ENCODE peak calls at places on chromosome 5, in nine cellular contexts. M, V, N, S, E, U, C, G and O are unnamed samples.

GRCh38 chr5:17412760-17413671 is 85.0 kb upstream of the TAF11L2 start:
- DNase-seq in M (no peak), V (no peak), N (no peak), S (no peak), E (no peak), U (no peak), C (no peak), G (no peak), O (no peak)

GRCh38 chr5:107248065-107248695 is 422.6 kb downstream of the EFNA5 start:
- DNase-seq in M (peak; percentile 79), V (no peak), N (no peak), S (no peak), E (no peak), U (peak; percentile 64), C (peak; percentile 76), G (peak; percentile 15), O (peak; percentile 22)

GRCh38 chr5:95861858-95862561 is 39.5 kb upstream of the GLRX start:
- DNase-seq in M (peak; percentile 66), V (no peak), N (no peak), S (no peak), E (no peak), U (peak; percentile 67), C (peak; percentile 36), G (peak; percentile 72), O (no peak)

GRCh38 chr5:40599676-40600075 is 80.0 kb upstream of the PTGER4 start:
- DNase-seq in M (no peak), V (no peak), N (no peak), S (no peak), E (no peak), U (no peak), C (no peak), G (no peak), O (no peak)

GRCh38 chr5:172926796-172927195 is 32.4 kb upstream of the RPL26L1 start:
- DNase-seq in M (no peak), V (no peak), N (no peak), S (no peak), E (no peak), U (no peak), C (no peak), G (no peak), O (no peak)

GRCh38 chr5:5200133-5200532 is 60.0 kb downstream of the ADAMTS16 start:
- DNase-seq in M (no peak), V (no peak), N (no peak), S (no peak), E (no peak), U (no peak), C (no peak), G (no peak), O (no peak)

GRCh38 chr5:16486679-16487078 is 21.1 kb upstream of the ZNF622 start:
- DNase-seq in M (no peak), V (no peak), N (no peak), S (no peak), E (no peak), U (no peak), C (no peak), G (no peak), O (no peak)

GRCh38 chr5:172093965-172094364 is 87.5 kb upstream of the FBXW11 start:
- DNase-seq in M (peak; percentile 78), V (no peak), N (peak; percentile 57), S (no peak), E (no peak), U (no peak), C (no peak), G (no peak), O (no peak)

GRCh38 chr5:135392256-135392655 is 6.8 kb downstream of the MACROH2A1 start:
- DNase-seq in M (peak; percentile 49), V (no peak), N (no peak), S (no peak), E (no peak), U (peak; percentile 78), C (peak; percentile 30), G (peak; percentile 94), O (no peak)

GRCh38 chr5:142888469-142889085 is 118.4 kb downstream of the ARHGAP26 start:
- DNase-seq in M (peak; percentile 79), V (no peak), N (no peak), S (no peak), E (no peak), U (peak; percentile 35), C (peak; percentile 23), G (peak; percentile 65), O (no peak)

GRCh38 chr5:169933127-169933526 is 47.2 kb downstream of the INSYN2B start:
- DNase-seq in M (no peak), V (no peak), N (no peak), S (no peak), E (no peak), U (no peak), C (no peak), G (no peak), O (no peak)

GRCh38 chr5:69432412-69433206 is 17.7 kb downstream of the MARVELD2 start:
- DNase-seq in M (no peak), V (no peak), N (no peak), S (no peak), E (no peak), U (no peak), C (peak; percentile 87), G (no peak), O (peak; percentile 39)

GRCh38 chr5:43191740-43192557 is at the start of gene NIM1K:
- DNase-seq in M (peak; percentile 37), V (no peak), N (peak; percentile 82), S (peak; percentile 57), E (no peak), U (no peak), C (peak; percentile 79), G (peak; percentile 36), O (no peak)

GRCh38 chr5:139862313-139862712 is 66.7 kb downstream of the PSD2 start:
- DNase-seq in M (peak; percentile 27), V (no peak), N (no peak), S (no peak), E (no peak), U (peak; percentile 46), C (peak; percentile 79), G (peak; percentile 40), O (peak; percentile 24)

GRCh38 chr5:86917117-86917579 is 299.4 kb downstream of the COX7C start:
- DNase-seq in M (peak; percentile 61), V (peak; percentile 2), N (no peak), S (no peak), E (no peak), U (peak; percentile 20), C (peak; percentile 9), G (peak; percentile 37), O (no peak)

GRCh38 chr5:89028579-89029272 is 145.7 kb upstream of the MEF2C start:
- DNase-seq in M (no peak), V (no peak), N (no peak), S (no peak), E (no peak), U (no peak), C (no peak), G (peak; percentile 25), O (peak; percentile 2)
- H3K4me3 ChIP-seq in M (no peak overlapping the region), V (no peak overlapping the region), N (no peak overlapping the region), S (no peak overlapping the region), E (no peak overlapping the region), U (no peak overlapping the region), C (no peak overlapping the region), G (no peak overlapping the region), O (no peak overlapping the region)

GRCh38 chr5:126369995-126370731 is 53.0 kb upstream of the GRAMD2B start:
- DNase-seq in M (peak; percentile 34), V (no peak), N (no peak), S (no peak), E (no peak), U (no peak), C (no peak), G (peak; percentile 36), O (no peak)
- TF ChIP-seq CTCF in M (peak; percentile 29), V (peak; percentile 22), N (no peak), S (no peak), E (no peak), U (peak; percentile 28), C (no peak), G (peak; percentile 49), O (peak; percentile 7)

GRCh38 chr5:130222638-130223037 is 318.4 kb downstream of the CHSY3 start:
- DNase-seq in M (peak; percentile 53), V (no peak), N (no peak), S (no peak), E (no peak), U (peak; percentile 27), C (no peak), G (peak; percentile 5), O (no peak)
- H3K4me3 ChIP-seq in M (no peak overlapping the region), V (no peak overlapping the region), N (no peak overlapping the region), S (no peak overlapping the region), E (no peak overlapping the region), U (no peak overlapping the region), C (no peak overlapping the region), G (no peak overlapping the region), O (no peak overlapping the region)

GRCh38 chr5:112604741-112605390 is 132.8 kb upstream of the APC start:
- DNase-seq in M (peak; percentile 2), V (no peak), N (no peak), S (no peak), E (no peak), U (no peak), C (peak; percentile 49), G (no peak), O (no peak)
- TF ChIP-seq CTCF in M (peak; percentile 15), V (no peak), N (no peak), S (no peak), E (no peak), U (peak; percentile 17), C (peak; percentile 49), G (no peak), O (peak; percentile 50)